ENCODE peak calls at places on chromosomes 12 and 14, in seven cellular contexts. One of them, this sample, is unnamed.

GRCh38 chr12:124391340-124392261 is 96.7 kb downstream of the RFLNA start:
- DNase-seq in GM12878: peak; percentile 28
- DNase-seq in SK-N-SH: no peak
- DNase-seq in K562: no peak
- DNase-seq in H1: no peak
- DNase-seq in HCT116: peak; percentile 29
- DNase-seq in HepG2: no peak
- DNase-seq in this sample: no peak

GRCh38 chr12:46209914-46210834 is 58.7 kb downstream of the SLC38A1 start:
- DNase-seq in K562: no peak
- DNase-seq in HCT116: no peak
- DNase-seq in H1: no peak
- DNase-seq in HepG2: peak; percentile 11
- DNase-seq in GM12878: peak; percentile 68
- DNase-seq in SK-N-SH: no peak
- DNase-seq in this sample: peak; percentile 86

GRCh38 chr14:53306926-53307325 is 153.8 kb upstream of the DDHD1 start:
- DNase-seq in HepG2: peak; percentile 16
- DNase-seq in SK-N-SH: no peak
- DNase-seq in H1: no peak
- DNase-seq in K562: no peak
- DNase-seq in GM12878: no peak
- DNase-seq in HCT116: no peak
- DNase-seq in this sample: no peak

GRCh38 chr12:131915774-131916173 is 13.3 kb upstream of the PUS1 start:
- DNase-seq in K562: no peak
- DNase-seq in H1: no peak
- DNase-seq in HepG2: no peak
- DNase-seq in GM12878: no peak
- DNase-seq in HCT116: no peak
- DNase-seq in SK-N-SH: no peak
- DNase-seq in this sample: no peak

GRCh38 chr14:106390401-106390800 is 864.0 kb downstream of the TMEM121 start:
- DNase-seq in SK-N-SH: no peak
- DNase-seq in GM12878: no peak
- DNase-seq in H1: no peak
- DNase-seq in K562: no peak
- DNase-seq in HepG2: no peak
- DNase-seq in HCT116: no peak
- DNase-seq in this sample: no peak

GRCh38 chr12:119772431-119772830 is 104.5 kb downstream of the PRKAB1 start:
- DNase-seq in H1: no peak
- DNase-seq in GM12878: no peak
- DNase-seq in HepG2: no peak
- DNase-seq in SK-N-SH: no peak
- DNase-seq in HCT116: no peak
- DNase-seq in K562: no peak
- DNase-seq in this sample: no peak

GRCh38 chr12:92208613-92209121 is 63.0 kb upstream of the BTG1 start:
- DNase-seq in SK-N-SH: no peak
- DNase-seq in HCT116: no peak
- DNase-seq in HepG2: no peak
- DNase-seq in H1: no peak
- DNase-seq in GM12878: peak; percentile 71
- DNase-seq in K562: no peak
- DNase-seq in this sample: no peak

GRCh38 chr14:53925201-53925766 is 31.3 kb downstream of the BMP4 start:
- DNase-seq in SK-N-SH: no peak
- DNase-seq in HCT116: no peak
- DNase-seq in K562: no peak
- DNase-seq in H1: no peak
- DNase-seq in HepG2: no peak
- DNase-seq in GM12878: no peak
- DNase-seq in this sample: no peak

GRCh38 chr12:13347241-13348043 is 150.9 kb downstream of the EMP1 start:
- DNase-seq in H1: no peak
- DNase-seq in K562: no peak
- DNase-seq in HCT116: peak; percentile 27
- DNase-seq in GM12878: no peak
- DNase-seq in HepG2: no peak
- DNase-seq in SK-N-SH: no peak
- DNase-seq in this sample: no peak

GRCh38 chr14:93402951-93403350 is 27.8 kb upstream of the UNC79 start:
- DNase-seq in GM12878: no peak
- DNase-seq in K562: no peak
- DNase-seq in HCT116: no peak
- DNase-seq in SK-N-SH: no peak
- DNase-seq in H1: no peak
- DNase-seq in HepG2: no peak
- DNase-seq in this sample: no peak

GRCh38 chr12:58833844-58834243 is 86.5 kb downstream of the LRIG3 start:
- DNase-seq in GM12878: no peak
- DNase-seq in SK-N-SH: no peak
- DNase-seq in H1: no peak
- DNase-seq in HCT116: no peak
- DNase-seq in K562: no peak
- DNase-seq in HepG2: no peak
- DNase-seq in this sample: peak; percentile 45

GRCh38 chr14:50967719-50968266 is 23.5 kb upstream of the PYGL start:
- DNase-seq in HCT116: no peak
- DNase-seq in HepG2: no peak
- DNase-seq in GM12878: no peak
- DNase-seq in K562: no peak
- DNase-seq in SK-N-SH: no peak
- DNase-seq in H1: no peak
- DNase-seq in this sample: no peak

GRCh38 chr12:49872381-49872780 is 29.5 kb upstream of the BCDIN3D start:
- DNase-seq in SK-N-SH: no peak
- DNase-seq in H1: peak; percentile 31
- DNase-seq in HCT116: no peak
- DNase-seq in K562: no peak
- DNase-seq in HepG2: no peak
- DNase-seq in GM12878: no peak
- DNase-seq in this sample: no peak

GRCh38 chr12:124635316-124635715 is 67.9 kb upstream of the NCOR2 start:
- DNase-seq in SK-N-SH: no peak
- DNase-seq in K562: no peak
- DNase-seq in HCT116: no peak
- DNase-seq in HepG2: no peak
- DNase-seq in GM12878: no peak
- DNase-seq in H1: no peak
- DNase-seq in this sample: no peak

GRCh38 chr14:100391777-100392176 is 68.6 kb downstream of the SLC25A47 start:
- DNase-seq in GM12878: no peak
- DNase-seq in HepG2: no peak
- DNase-seq in K562: no peak
- DNase-seq in H1: no peak
- DNase-seq in HCT116: no peak
- DNase-seq in SK-N-SH: no peak
- DNase-seq in this sample: no peak

GRCh38 chr12:93089805-93090569 is 160.9 kb upstream of the EEA1 start:
- DNase-seq in K562: peak; percentile 51
- DNase-seq in HepG2: no peak
- DNase-seq in GM12878: no peak
- DNase-seq in SK-N-SH: no peak
- DNase-seq in H1: no peak
- DNase-seq in HCT116: peak; percentile 89
- DNase-seq in this sample: no peak

GRCh38 chr14:59265808-59266207 is 77.3 kb downstream of the DAAM1 start:
- DNase-seq in HCT116: no peak
- DNase-seq in H1: no peak
- DNase-seq in GM12878: no peak
- DNase-seq in K562: no peak
- DNase-seq in HepG2: no peak
- DNase-seq in SK-N-SH: no peak
- DNase-seq in this sample: no peak
- TF ChIP-seq JUND in HCT116: no peak
- TF ChIP-seq JUND in H1: no peak
- TF ChIP-seq JUND in GM12878: no peak
- TF ChIP-seq JUND in K562: peak; percentile 26
- TF ChIP-seq JUND in HepG2: no peak
- TF ChIP-seq JUND in SK-N-SH: no peak
- TF ChIP-seq JUND in this sample: no peak

DNA sequence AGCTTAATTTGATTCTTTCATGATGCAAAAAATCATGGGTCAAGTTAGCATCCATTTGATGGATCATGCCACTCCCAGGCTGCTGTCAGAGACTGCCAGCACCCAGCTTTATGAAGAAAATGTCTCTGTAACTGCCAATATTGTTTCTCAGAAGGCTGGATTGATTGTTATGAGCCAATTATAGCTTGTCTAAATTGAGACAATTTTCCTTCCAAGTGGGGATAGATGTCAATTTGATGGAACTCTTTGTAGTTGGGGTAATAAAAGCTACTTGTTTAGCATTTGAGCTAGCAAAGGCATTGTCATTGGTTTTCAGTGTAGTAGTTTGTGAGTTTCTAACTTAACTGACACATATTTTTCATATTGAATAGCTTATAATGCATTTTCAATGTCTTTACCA is 82.1 kb upstream of the DACT1 start:
- DNase-seq in HCT116: no peak
- DNase-seq in K562: no peak
- DNase-seq in GM12878: no peak
- DNase-seq in H1: no peak
- DNase-seq in HepG2: no peak
- DNase-seq in SK-N-SH: no peak
- DNase-seq in this sample: no peak
- TF ChIP-seq JUND in HCT116: no peak
- TF ChIP-seq JUND in K562: no peak
- TF ChIP-seq JUND in GM12878: no peak
- TF ChIP-seq JUND in H1: no peak
- TF ChIP-seq JUND in HepG2: no peak
- TF ChIP-seq JUND in SK-N-SH: no peak
- TF ChIP-seq JUND in this sample: no peak

GRCh38 chr14:68539311-68539737 is 253.5 kb downstream of the ZFP36L1 start:
- DNase-seq in GM12878: no peak
- DNase-seq in K562: no peak
- DNase-seq in HepG2: no peak
- DNase-seq in HCT116: no peak
- DNase-seq in H1: no peak
- DNase-seq in SK-N-SH: no peak
- DNase-seq in this sample: no peak

GRCh38 chr14:68539839-68540238 is 253.0 kb downstream of the ZFP36L1 start:
- DNase-seq in GM12878: no peak
- DNase-seq in K562: no peak
- DNase-seq in H1: no peak
- DNase-seq in SK-N-SH: no peak
- DNase-seq in HCT116: no peak
- DNase-seq in HepG2: no peak
- DNase-seq in this sample: no peak

GRCh38 chr14:68538641-68539040 is 254.2 kb downstream of the ZFP36L1 start:
- DNase-seq in HCT116: no peak
- DNase-seq in K562: no peak
- DNase-seq in GM12878: no peak
- DNase-seq in HepG2: no peak
- DNase-seq in H1: no peak
- DNase-seq in SK-N-SH: no peak
- DNase-seq in this sample: no peak

GRCh38 chr14:68534301-68534700 is 258.6 kb downstream of the ZFP36L1 start:
- DNase-seq in H1: no peak
- DNase-seq in HCT116: no peak
- DNase-seq in HepG2: no peak
- DNase-seq in K562: no peak
- DNase-seq in GM12878: no peak
- DNase-seq in SK-N-SH: no peak
- DNase-seq in this sample: no peak

DNA sequence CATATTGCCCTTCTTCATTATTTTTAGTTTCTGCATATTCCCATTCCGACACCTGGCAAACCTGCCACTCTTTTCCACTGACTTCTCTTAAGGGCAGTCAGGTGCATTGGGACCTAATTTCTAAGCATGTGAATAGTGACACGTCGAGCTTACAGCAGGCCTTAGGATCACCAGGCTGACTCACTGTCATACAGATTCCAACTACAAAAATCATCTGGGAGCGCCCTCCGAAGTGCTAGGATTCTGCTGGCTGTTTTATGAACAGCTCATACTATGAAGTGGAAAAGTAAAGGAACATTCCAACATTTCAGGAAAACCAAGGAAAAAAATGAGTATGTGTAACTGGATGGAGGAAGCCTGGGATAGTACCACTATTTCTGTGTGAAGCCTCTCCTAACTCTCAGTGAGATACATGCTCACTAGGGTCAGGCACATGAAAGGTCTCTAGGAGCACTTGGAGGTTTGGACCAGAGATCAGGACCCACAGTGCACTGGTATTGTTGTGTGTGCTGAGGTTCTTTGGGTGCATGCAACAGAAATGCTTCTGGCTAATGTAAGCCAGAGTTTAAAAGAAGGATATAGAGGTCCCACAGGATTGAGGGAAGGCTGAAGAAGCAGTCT is 257.4 kb downstream of the ZFP36L1 start:
- DNase-seq in HepG2: no peak
- DNase-seq in SK-N-SH: no peak
- DNase-seq in HCT116: peak; percentile 79
- DNase-seq in H1: no peak
- DNase-seq in K562: no peak
- DNase-seq in GM12878: no peak
- DNase-seq in this sample: no peak
- TF ChIP-seq JUND in HepG2: no peak
- TF ChIP-seq JUND in SK-N-SH: peak; percentile 52
- TF ChIP-seq JUND in HCT116: peak; percentile 80
- TF ChIP-seq JUND in H1: no peak
- TF ChIP-seq JUND in K562: no peak
- TF ChIP-seq JUND in GM12878: no peak
- TF ChIP-seq JUND in this sample: no peak

GRCh38 chr14:77565289-77566081 is 51.0 kb downstream of the SPTLC2 start:
- DNase-seq in HCT116: no peak
- DNase-seq in GM12878: no peak
- DNase-seq in HepG2: no peak
- DNase-seq in H1: no peak
- DNase-seq in K562: no peak
- DNase-seq in SK-N-SH: no peak
- DNase-seq in this sample: no peak

GRCh38 chr14:77559381-77559780 is 57.1 kb downstream of the SPTLC2 start:
- DNase-seq in H1: no peak
- DNase-seq in HCT116: no peak
- DNase-seq in GM12878: no peak
- DNase-seq in K562: no peak
- DNase-seq in SK-N-SH: no peak
- DNase-seq in HepG2: no peak
- DNase-seq in this sample: no peak

GRCh38 chr14:77562681-77563080 is 53.8 kb downstream of the SPTLC2 start:
- DNase-seq in HepG2: no peak
- DNase-seq in GM12878: no peak
- DNase-seq in SK-N-SH: no peak
- DNase-seq in HCT116: no peak
- DNase-seq in H1: no peak
- DNase-seq in K562: no peak
- DNase-seq in this sample: no peak

GRCh38 chr14:77557391-77557790 is 58.8 kb upstream of the ISM2 start:
- DNase-seq in HepG2: no peak
- DNase-seq in SK-N-SH: no peak
- DNase-seq in H1: no peak
- DNase-seq in GM12878: no peak
- DNase-seq in HCT116: no peak
- DNase-seq in K562: no peak
- DNase-seq in this sample: no peak

DNA sequence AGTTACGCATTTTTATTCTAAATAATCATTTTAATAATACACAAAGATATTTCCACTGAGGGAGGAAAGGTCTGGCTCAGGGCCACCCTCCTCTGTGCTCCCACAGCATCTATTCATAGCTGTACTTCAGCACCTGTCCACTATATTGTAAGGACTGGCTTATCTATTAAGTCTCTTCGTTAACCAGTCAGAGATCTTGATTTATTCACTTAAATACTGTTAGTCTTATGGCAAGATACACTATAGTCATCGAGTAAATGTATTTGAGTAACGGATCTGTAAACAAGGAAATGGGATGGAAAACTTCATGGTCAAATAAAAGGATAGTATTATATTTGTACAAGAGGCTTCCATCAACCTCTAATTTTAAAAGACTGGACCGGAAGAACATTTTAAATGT is 54.6 kb downstream of the SPTLC2 start:
- DNase-seq in GM12878: no peak
- DNase-seq in HepG2: no peak
- DNase-seq in SK-N-SH: no peak
- DNase-seq in HCT116: no peak
- DNase-seq in K562: no peak
- DNase-seq in H1: no peak
- DNase-seq in this sample: no peak
- TF ChIP-seq JUND in GM12878: no peak
- TF ChIP-seq JUND in HepG2: no peak
- TF ChIP-seq JUND in SK-N-SH: no peak
- TF ChIP-seq JUND in HCT116: no peak
- TF ChIP-seq JUND in K562: no peak
- TF ChIP-seq JUND in H1: no peak
- TF ChIP-seq JUND in this sample: no peak

This sample was measured in T47D.